ENCODE peak calls at places on chromosomes 5 and 9, in seven cellular contexts. One of them, this sample, is unnamed.
A peak's percentile ranks its signal among the peaks of the same experiment; 100 is the strongest.

GRCh38 chr5:100517301-100517974 is 17.7 kb upstream of the FAM174A start:
- DNase-seq in NB4: no peak
- DNase-seq in right lobe of liver: no peak
- DNase-seq in stomach: no peak
- DNase-seq in thyroid gland: peak; percentile 64
- DNase-seq in sigmoid colon: no peak
- DNase-seq in endothelial cell of umbilical vein: no peak
- DNase-seq in this sample: no peak

GRCh38 chr5:170629566-170630175 is 125.9 kb downstream of the KCNIP1 start:
- DNase-seq in sigmoid colon: peak; percentile 52
- DNase-seq in thyroid gland: no peak
- DNase-seq in NB4: no peak
- DNase-seq in right lobe of liver: no peak
- DNase-seq in endothelial cell of umbilical vein: no peak
- DNase-seq in stomach: no peak
- DNase-seq in this sample: no peak

GRCh38 chr5:2550479-2550878 is 201.0 kb downstream of the IRX2 start:
- DNase-seq in thyroid gland: no peak
- DNase-seq in sigmoid colon: no peak
- DNase-seq in endothelial cell of umbilical vein: no peak
- DNase-seq in NB4: no peak
- DNase-seq in stomach: no peak
- DNase-seq in right lobe of liver: no peak
- DNase-seq in this sample: no peak

GRCh38 chr5:173630724-173631365 is 14.4 kb upstream of the BOD1 start:
- DNase-seq in right lobe of liver: no peak
- DNase-seq in endothelial cell of umbilical vein: no peak
- DNase-seq in stomach: no peak
- DNase-seq in NB4: no peak
- DNase-seq in sigmoid colon: no peak
- DNase-seq in thyroid gland: no peak
- DNase-seq in this sample: no peak

GRCh38 chr9:83047839-83048775 is 14.8 kb downstream of the RASEF start:
- DNase-seq in right lobe of liver: no peak
- DNase-seq in thyroid gland: peak; percentile 94
- DNase-seq in stomach: peak; percentile 78
- DNase-seq in sigmoid colon: no peak
- DNase-seq in NB4: no peak
- DNase-seq in endothelial cell of umbilical vein: no peak
- DNase-seq in this sample: peak; percentile 90

GRCh38 chr5:55668356-55668755 is 43.8 kb downstream of the SLC38A9 start:
- DNase-seq in thyroid gland: no peak
- DNase-seq in right lobe of liver: no peak
- DNase-seq in sigmoid colon: no peak
- DNase-seq in NB4: no peak
- DNase-seq in endothelial cell of umbilical vein: peak; percentile 41
- DNase-seq in stomach: no peak
- DNase-seq in this sample: no peak

GRCh38 chr9:130078547-130078946 is 24.8 kb downstream of the GPR107 start:
- DNase-seq in sigmoid colon: peak; percentile 7
- DNase-seq in endothelial cell of umbilical vein: no peak
- DNase-seq in thyroid gland: no peak
- DNase-seq in NB4: no peak
- DNase-seq in right lobe of liver: no peak
- DNase-seq in stomach: no peak
- DNase-seq in this sample: no peak

GRCh38 chr9:16425572-16425971 is 444.9 kb downstream of the BNC2 start:
- DNase-seq in stomach: no peak
- DNase-seq in thyroid gland: no peak
- DNase-seq in right lobe of liver: no peak
- DNase-seq in NB4: no peak
- DNase-seq in sigmoid colon: no peak
- DNase-seq in endothelial cell of umbilical vein: no peak
- DNase-seq in this sample: no peak

GRCh38 chr9:129289883-129290282 is 111.8 kb upstream of the IER5L start:
- DNase-seq in stomach: no peak
- DNase-seq in endothelial cell of umbilical vein: no peak
- DNase-seq in NB4: no peak
- DNase-seq in right lobe of liver: peak; percentile 24
- DNase-seq in thyroid gland: no peak
- DNase-seq in sigmoid colon: peak; percentile 20
- DNase-seq in this sample: no peak

GRCh38 chr5:167770461-167770860 is 521.0 kb upstream of the WWC1 start:
- DNase-seq in sigmoid colon: no peak
- DNase-seq in right lobe of liver: no peak
- DNase-seq in thyroid gland: no peak
- DNase-seq in NB4: no peak
- DNase-seq in stomach: no peak
- DNase-seq in endothelial cell of umbilical vein: no peak
- DNase-seq in this sample: no peak

GRCh38 chr5:142015781-142016533 is 3.1 kb upstream of the GNPDA1 start:
- DNase-seq in sigmoid colon: no peak
- DNase-seq in NB4: peak; percentile 81
- DNase-seq in thyroid gland: no peak
- DNase-seq in right lobe of liver: no peak
- DNase-seq in endothelial cell of umbilical vein: peak; percentile 92
- DNase-seq in stomach: no peak
- DNase-seq in this sample: peak; percentile 25

GRCh38 chr9:98080346-98080745 is 23.8 kb downstream of the NANS start:
- DNase-seq in stomach: no peak
- DNase-seq in sigmoid colon: no peak
- DNase-seq in right lobe of liver: no peak
- DNase-seq in NB4: no peak
- DNase-seq in endothelial cell of umbilical vein: no peak
- DNase-seq in thyroid gland: no peak
- DNase-seq in this sample: no peak

GRCh38 chr9:32837551-32838058 is 54.3 kb downstream of the TMEM215 start:
- DNase-seq in thyroid gland: no peak
- DNase-seq in NB4: no peak
- DNase-seq in right lobe of liver: no peak
- DNase-seq in sigmoid colon: no peak
- DNase-seq in stomach: no peak
- DNase-seq in endothelial cell of umbilical vein: no peak
- DNase-seq in this sample: no peak

GRCh38 chr5:115209279-115209678 is 39.6 kb upstream of the TRIM36 start:
- DNase-seq in NB4: peak; percentile 94
- DNase-seq in endothelial cell of umbilical vein: no peak
- DNase-seq in sigmoid colon: no peak
- DNase-seq in right lobe of liver: no peak
- DNase-seq in thyroid gland: no peak
- DNase-seq in stomach: no peak
- DNase-seq in this sample: peak; percentile 22

GRCh38 chr9:114004221-114004716 is 73.8 kb downstream of the AMBP start:
- DNase-seq in thyroid gland: peak; percentile 25
- DNase-seq in NB4: no peak
- DNase-seq in sigmoid colon: peak; percentile 77
- DNase-seq in stomach: peak; percentile 24
- DNase-seq in right lobe of liver: no peak
- DNase-seq in endothelial cell of umbilical vein: peak; percentile 63
- DNase-seq in this sample: peak; percentile 11

GRCh38 chr5:143402464-143403356 is 776 bp downstream of the NR3C1 start:
- DNase-seq in sigmoid colon: peak; percentile 85
- DNase-seq in NB4: peak; percentile 81
- DNase-seq in thyroid gland: peak; percentile 65
- DNase-seq in stomach: peak; percentile 67
- DNase-seq in right lobe of liver: peak; percentile 84
- DNase-seq in endothelial cell of umbilical vein: peak; percentile 64
- DNase-seq in this sample: peak; percentile 63
- TF ChIP-seq POLR2A in sigmoid colon: no peak
- TF ChIP-seq POLR2A in NB4: no peak
- TF ChIP-seq POLR2A in thyroid gland: no peak
- TF ChIP-seq POLR2A in stomach: no peak
- TF ChIP-seq POLR2A in right lobe of liver: peak; percentile 25
- TF ChIP-seq POLR2A in endothelial cell of umbilical vein: no peak
- TF ChIP-seq POLR2A in this sample: no peak

GRCh38 chr9:127221695-127222094 is 42.9 kb upstream of the GARNL3 start:
- DNase-seq in stomach: no peak
- DNase-seq in thyroid gland: no peak
- DNase-seq in sigmoid colon: no peak
- DNase-seq in NB4: no peak
- DNase-seq in right lobe of liver: no peak
- DNase-seq in endothelial cell of umbilical vein: no peak
- DNase-seq in this sample: no peak
- TF ChIP-seq POLR2A in stomach: no peak
- TF ChIP-seq POLR2A in thyroid gland: no peak
- TF ChIP-seq POLR2A in sigmoid colon: no peak
- TF ChIP-seq POLR2A in NB4: no peak
- TF ChIP-seq POLR2A in right lobe of liver: no peak
- TF ChIP-seq POLR2A in endothelial cell of umbilical vein: no peak
- TF ChIP-seq POLR2A in this sample: no peak

GRCh38 chr5:160199410-160199911 is 29.8 kb upstream of the FABP6 start:
- DNase-seq in sigmoid colon: peak; percentile 79
- DNase-seq in endothelial cell of umbilical vein: peak; percentile 42
- DNase-seq in right lobe of liver: peak; percentile 77
- DNase-seq in stomach: peak; percentile 79
- DNase-seq in thyroid gland: peak; percentile 66
- DNase-seq in NB4: peak; percentile 71
- DNase-seq in this sample: peak; percentile 68
- TF ChIP-seq POLR2A in sigmoid colon: no peak
- TF ChIP-seq POLR2A in endothelial cell of umbilical vein: no peak
- TF ChIP-seq POLR2A in right lobe of liver: no peak
- TF ChIP-seq POLR2A in stomach: no peak
- TF ChIP-seq POLR2A in thyroid gland: no peak
- TF ChIP-seq POLR2A in NB4: no peak
- TF ChIP-seq POLR2A in this sample: no peak

GRCh38 chr5:94620257-94620656 is 1.8 kb downstream of the SLF1 start:
- DNase-seq in stomach: no peak
- DNase-seq in sigmoid colon: no peak
- DNase-seq in NB4: no peak
- DNase-seq in endothelial cell of umbilical vein: no peak
- DNase-seq in right lobe of liver: no peak
- DNase-seq in thyroid gland: no peak
- DNase-seq in this sample: no peak

GRCh38 chr5:94621763-94622162 is 3.3 kb downstream of the SLF1 start:
- DNase-seq in right lobe of liver: no peak
- DNase-seq in stomach: no peak
- DNase-seq in thyroid gland: no peak
- DNase-seq in endothelial cell of umbilical vein: no peak
- DNase-seq in NB4: no peak
- DNase-seq in sigmoid colon: no peak
- DNase-seq in this sample: no peak

GRCh38 chr5:94615843-94616242 is 2.6 kb downstream of the KIAA0825 start:
- DNase-seq in endothelial cell of umbilical vein: no peak
- DNase-seq in sigmoid colon: no peak
- DNase-seq in right lobe of liver: no peak
- DNase-seq in NB4: no peak
- DNase-seq in stomach: no peak
- DNase-seq in thyroid gland: no peak
- DNase-seq in this sample: no peak

GRCh38 chr5:94618029-94618492 is 343 bp downstream of the KIAA0825 start:
- DNase-seq in endothelial cell of umbilical vein: peak; percentile 78
- DNase-seq in stomach: peak; percentile 74
- DNase-seq in NB4: peak; percentile 76
- DNase-seq in thyroid gland: peak; percentile 89
- DNase-seq in sigmoid colon: peak; percentile 78
- DNase-seq in right lobe of liver: peak; percentile 68
- DNase-seq in this sample: peak; percentile 77

GRCh38 chr5:94618493-94619328 is at the start of the genes KIAA0825 and SLF1:
- DNase-seq in right lobe of liver: peak; percentile 94
- DNase-seq in thyroid gland: peak; percentile 88
- DNase-seq in endothelial cell of umbilical vein: peak; percentile 91
- DNase-seq in sigmoid colon: peak; percentile 91
- DNase-seq in stomach: peak; percentile 90
- DNase-seq in NB4: peak; percentile 91
- DNase-seq in this sample: peak; percentile 85
- TF ChIP-seq POLR2A in right lobe of liver: peak; percentile 61
- TF ChIP-seq POLR2A in thyroid gland: peak; percentile 51
- TF ChIP-seq POLR2A in endothelial cell of umbilical vein: peak; percentile 43
- TF ChIP-seq POLR2A in sigmoid colon: no peak
- TF ChIP-seq POLR2A in stomach: no peak
- TF ChIP-seq POLR2A in NB4: peak; percentile 63
- TF ChIP-seq POLR2A in this sample: no peak

GRCh38 chr9:136729144-136729543 is 13.6 kb downstream of the LCN10 start:
- DNase-seq in thyroid gland: no peak
- DNase-seq in NB4: peak; percentile 51
- DNase-seq in endothelial cell of umbilical vein: no peak
- DNase-seq in stomach: no peak
- DNase-seq in right lobe of liver: no peak
- DNase-seq in sigmoid colon: no peak
- DNase-seq in this sample: no peak
- TF ChIP-seq POLR2A in thyroid gland: no peak
- TF ChIP-seq POLR2A in NB4: no peak
- TF ChIP-seq POLR2A in endothelial cell of umbilical vein: no peak
- TF ChIP-seq POLR2A in stomach: no peak
- TF ChIP-seq POLR2A in right lobe of liver: no peak
- TF ChIP-seq POLR2A in sigmoid colon: no peak
- TF ChIP-seq POLR2A in this sample: no peak

This sample was measured in body of pancreas.